ENCODE peak calls at places on chromosomes 13 and 19, in four cellular contexts. V is skeletal muscle cell, Y is HAP-1, Q is activated T-cell treated with anti-CD3 and anti-CD28 coated beads for 1 hour. N is an unnamed sample.

GRCh38 chr19:30686252-30686762 is 314.1 kb downstream of the ZNF536 start:
- DNase-seq in Y (no peak), Q (no peak), V (no peak), N (no peak)

GRCh38 chr13:79413521-79413920 is 7.5 kb upstream of the RBM26 start:
- DNase-seq in V (no peak), Y (no peak), Q (no peak), N (no peak)

GRCh38 chr13:100566543-100566942 is 22.0 kb downstream of the GGACT start:
- DNase-seq in V (no peak), Y (no peak), Q (no peak), N (no peak)

GRCh38 chr13:36891752-36892151 is 28.3 kb downstream of the SMAD9 start:
- DNase-seq in Y (no peak), Q (no peak), V (no peak), N (no peak)

GRCh38 chr19:7883796-7884570 is 4.3 kb upstream of the LRRC8E start:
- DNase-seq in V (no peak), Q (no peak), Y (no peak), N (no peak)

GRCh38 chr13:67493835-67494234 is 263.7 kb upstream of the PCDH9 start:
- DNase-seq in V (no peak), Q (no peak), Y (no peak), N (no peak)

GRCh38 chr19:4722671-4723464 is 774 bp downstream of the DPP9 start:
- DNase-seq in V (no peak), Q (no peak), Y (peak; percentile 69), N (no peak)

GRCh38 chr13:112466132-112467025 is 90.2 kb downstream of the SPACA7 start:
- DNase-seq in Y (no peak), V (no peak), Q (no peak), N (no peak)

GRCh38 chr13:99496322-99497142 is 4.7 kb upstream of the TM9SF2 start:
- DNase-seq in V (no peak), Y (peak; percentile 72), Q (peak; percentile 42), N (peak; percentile 28)

GRCh38 chr19:1239796-1240737 is 1.5 kb upstream of the ATP5F1D start:
- DNase-seq in V (peak; percentile 68), Y (peak; percentile 93), Q (peak; percentile 81), N (peak; percentile 96)

GRCh38 chr19:13729859-13730258 is 34.5 kb upstream of the MRI1 start:
- DNase-seq in V (no peak), Y (no peak), Q (no peak), N (no peak)

GRCh38 chr19:56946164-56946563 is 105.6 kb upstream of the PEG3 start:
- DNase-seq in Q (no peak), V (no peak), Y (no peak), N (no peak)

GRCh38 chr19:11337080-11337479 is 2.4 kb downstream of the RAB3D start:
- DNase-seq in Y (no peak), Q (no peak), V (no peak), N (no peak)

GRCh38 chr13:53242015-53242414 is 213.4 kb downstream of the OLFM4 start:
- DNase-seq in Y (peak; percentile 62), Q (no peak), V (no peak), N (no peak)

GRCh38 chr19:51721905-51722304 is 1.9 kb downstream of the HAS1 start:
- DNase-seq in V (no peak), Q (no peak), Y (no peak), N (no peak)

GRCh38 chr13:113406321-113407102 is 42.6 kb upstream of the GRTP1 start:
- DNase-seq in Q (no peak), V (no peak), Y (no peak), N (no peak)

GRCh38 chr19:7685546-7686445 is 5.2 kb downstream of the TRAPPC5 start:
- DNase-seq in Q (no peak), Y (peak; percentile 39), V (no peak), N (no peak)

GRCh38 chr19:10517760-10518443 is 655 bp upstream of the S1PR5 start:
- DNase-seq in V (no peak), Y (peak; percentile 81), Q (no peak), N (no peak)

GRCh38 chr19:41030651-41031050 is 39.6 kb downstream of the CYP2B6 start:
- DNase-seq in V (no peak), Y (no peak), Q (no peak), N (no peak)

GRCh38 chr19:41746593-41747227 is 8.6 kb upstream of the CEACAM6 start:
- DNase-seq in V (peak; percentile 2), Q (peak; percentile 22), Y (peak; percentile 55), N (peak; percentile 5)

N was measured in activated gamma-delta T cell treated with anti-CD3 and anti-CD28 coated beads, Interleukin-2, amount 50 U/mL, for 16 hours.